ENCODE peak calls at places on chromosome 9, in seven cellular contexts. One of them, this sample, is unnamed. For H3K27me3, the result is how much of the 10 kb centered on the place peaks cover.

GRCh38 chr9:127754099-127754760 is 19.1 kb upstream of the TOR2A start:
- DNase-seq in aorta: no peak
- DNase-seq in WERI-Rb-1: peak
- DNase-seq in psoas muscle: no peak
- DNase-seq in RWPE2: no peak
- DNase-seq in tibial nerve: no peak
- DNase-seq in astrocyte: no peak
- DNase-seq in this sample: no peak

GRCh38 chr9:105116047-105116868 is 128.2 kb upstream of the SLC44A1 start:
- DNase-seq in WERI-Rb-1: no peak
- DNase-seq in RWPE2: no peak
- DNase-seq in tibial nerve: no peak
- DNase-seq in psoas muscle: peak
- DNase-seq in astrocyte: no peak
- DNase-seq in aorta: no peak
- DNase-seq in this sample: no peak

GRCh38 chr9:138013836-138014569 is 136.4 kb downstream of the CACNA1B start:
- DNase-seq in aorta: no peak
- DNase-seq in WERI-Rb-1: no peak
- DNase-seq in RWPE2: no peak
- DNase-seq in tibial nerve: no peak
- DNase-seq in astrocyte: no peak
- DNase-seq in psoas muscle: peak
- DNase-seq in this sample: no peak

GRCh38 chr9:26170224-26170623 is 492.0 kb upstream of the TUSC1 start:
- DNase-seq in RWPE2: no peak
- DNase-seq in tibial nerve: peak
- DNase-seq in WERI-Rb-1: no peak
- DNase-seq in astrocyte: peak
- DNase-seq in psoas muscle: no peak
- DNase-seq in aorta: no peak
- DNase-seq in this sample: no peak

GRCh38 chr9:116643691-116644090 is 43.4 kb upstream of the TRIM32 start:
- DNase-seq in WERI-Rb-1: no peak
- DNase-seq in aorta: no peak
- DNase-seq in psoas muscle: no peak
- DNase-seq in tibial nerve: no peak
- DNase-seq in astrocyte: peak
- DNase-seq in RWPE2: no peak
- DNase-seq in this sample: no peak

GRCh38 chr9:32709871-32710270 is 73.5 kb upstream of the TMEM215 start:
- DNase-seq in WERI-Rb-1: no peak
- DNase-seq in RWPE2: no peak
- DNase-seq in astrocyte: no peak
- DNase-seq in aorta: no peak
- DNase-seq in tibial nerve: no peak
- DNase-seq in psoas muscle: no peak
- DNase-seq in this sample: no peak

GRCh38 chr9:93473411-93473810 is 20.0 kb upstream of the FAM120AOS start:
- DNase-seq in astrocyte: no peak
- DNase-seq in tibial nerve: no peak
- DNase-seq in RWPE2: no peak
- DNase-seq in WERI-Rb-1: no peak
- DNase-seq in aorta: no peak
- DNase-seq in psoas muscle: no peak
- DNase-seq in this sample: no peak

GRCh38 chr9:89453452-89453851 is 44.5 kb downstream of the SEMA4D start:
- DNase-seq in aorta: no peak
- DNase-seq in psoas muscle: no peak
- DNase-seq in astrocyte: no peak
- DNase-seq in RWPE2: no peak
- DNase-seq in tibial nerve: no peak
- DNase-seq in WERI-Rb-1: no peak
- DNase-seq in this sample: no peak

GRCh38 chr9:133375116-133375723 is 640 bp downstream of the SURF4 start:
- DNase-seq in RWPE2: no peak
- DNase-seq in WERI-Rb-1: peak
- DNase-seq in psoas muscle: peak
- DNase-seq in tibial nerve: no peak
- DNase-seq in aorta: no peak
- DNase-seq in astrocyte: peak
- DNase-seq in this sample: no peak

GRCh38 chr9:135122316-135122715 is 34.8 kb downstream of the OLFM1 start:
- DNase-seq in aorta: no peak
- DNase-seq in psoas muscle: no peak
- DNase-seq in RWPE2: no peak
- DNase-seq in astrocyte: no peak
- DNase-seq in tibial nerve: no peak
- DNase-seq in WERI-Rb-1: no peak
- DNase-seq in this sample: no peak

GRCh38 chr9:33164138-33164809 is 2.9 kb downstream of the B4GALT1 start:
- DNase-seq in RWPE2: no peak
- DNase-seq in tibial nerve: peak
- DNase-seq in WERI-Rb-1: peak
- DNase-seq in astrocyte: no peak
- DNase-seq in psoas muscle: no peak
- DNase-seq in aorta: no peak
- DNase-seq in this sample: no peak

GRCh38 chr9:113578877-113579269 is 115.3 kb downstream of the RGS3 start:
- DNase-seq in WERI-Rb-1: no peak
- DNase-seq in RWPE2: peak
- DNase-seq in psoas muscle: peak
- DNase-seq in tibial nerve: no peak
- DNase-seq in aorta: peak
- DNase-seq in astrocyte: peak
- DNase-seq in this sample: peak

GRCh38 chr9:136225748-136226679 is 19.6 kb downstream of the QSOX2 start:
- DNase-seq in psoas muscle: no peak
- DNase-seq in RWPE2: no peak
- DNase-seq in aorta: no peak
- DNase-seq in WERI-Rb-1: peak
- DNase-seq in astrocyte: peak
- DNase-seq in tibial nerve: peak
- DNase-seq in this sample: no peak

GRCh38 chr9:34783951-34784487 is 74.1 kb upstream of the CCL21 start:
- DNase-seq in WERI-Rb-1: no peak
- DNase-seq in tibial nerve: no peak
- DNase-seq in astrocyte: no peak
- DNase-seq in RWPE2: no peak
- DNase-seq in psoas muscle: no peak
- DNase-seq in aorta: no peak
- DNase-seq in this sample: no peak

GRCh38 chr9:127858041-127858512 is 3.6 kb upstream of the ENG start:
- DNase-seq in RWPE2: no peak
- DNase-seq in tibial nerve: no peak
- DNase-seq in psoas muscle: peak
- DNase-seq in astrocyte: no peak
- DNase-seq in aorta: peak
- DNase-seq in WERI-Rb-1: peak
- DNase-seq in this sample: no peak

GRCh38 chr9:34049630-34050384 is 1.1 kb upstream of the UBAP2 start:
- DNase-seq in aorta: no peak
- DNase-seq in astrocyte: no peak
- DNase-seq in tibial nerve: no peak
- DNase-seq in WERI-Rb-1: no peak
- DNase-seq in RWPE2: no peak
- DNase-seq in psoas muscle: no peak
- DNase-seq in this sample: no peak

GRCh38 chr9:4740373-4740622 is 704 bp downstream of the AK3 start:
- DNase-seq in psoas muscle: no peak
- DNase-seq in WERI-Rb-1: no peak
- DNase-seq in aorta: no peak
- DNase-seq in astrocyte: no peak
- DNase-seq in tibial nerve: no peak
- DNase-seq in RWPE2: no peak
- DNase-seq in this sample: no peak

GRCh38 chr9:38137342-38137741 is 68.3 kb upstream of the SHB start:
- DNase-seq in psoas muscle: no peak
- DNase-seq in astrocyte: no peak
- DNase-seq in tibial nerve: no peak
- DNase-seq in RWPE2: no peak
- DNase-seq in WERI-Rb-1: no peak
- DNase-seq in aorta: no peak
- DNase-seq in this sample: no peak

GRCh38 chr9:18566125-18566524 is 92.2 kb downstream of the ADAMTSL1 start:
- DNase-seq in aorta: no peak
- DNase-seq in tibial nerve: no peak
- DNase-seq in WERI-Rb-1: no peak
- DNase-seq in astrocyte: peak
- DNase-seq in RWPE2: no peak
- DNase-seq in psoas muscle: no peak
- DNase-seq in this sample: peak

GRCh38 chr9:5278486-5278885 is 26.0 kb downstream of the RLN2 start:
- DNase-seq in psoas muscle: no peak
- DNase-seq in astrocyte: no peak
- DNase-seq in tibial nerve: no peak
- DNase-seq in RWPE2: no peak
- DNase-seq in aorta: no peak
- DNase-seq in WERI-Rb-1: no peak
- DNase-seq in this sample: no peak

GRCh38 chr9:68949271-68950000 is 64.5 kb downstream of the PRKACG start:
- DNase-seq in tibial nerve: no peak
- DNase-seq in RWPE2: no peak
- DNase-seq in aorta: peak
- DNase-seq in psoas muscle: peak
- DNase-seq in WERI-Rb-1: peak
- DNase-seq in astrocyte: no peak
- DNase-seq in this sample: no peak

GRCh38 chr9:132059351-132059750 is 20.3 kb downstream of the MED27 start:
- DNase-seq in aorta: no peak
- DNase-seq in WERI-Rb-1: peak
- DNase-seq in tibial nerve: no peak
- DNase-seq in astrocyte: no peak
- DNase-seq in psoas muscle: no peak
- DNase-seq in RWPE2: no peak
- DNase-seq in this sample: no peak

GRCh38 chr9:33349743-33350142 is 52.6 kb downstream of the AQP7 start:
- DNase-seq in WERI-Rb-1: no peak
- DNase-seq in astrocyte: no peak
- DNase-seq in RWPE2: no peak
- DNase-seq in aorta: no peak
- DNase-seq in tibial nerve: no peak
- DNase-seq in psoas muscle: no peak
- DNase-seq in this sample: no peak

GRCh38 chr9:33137781-33138264 is 29.3 kb downstream of the B4GALT1 start:
- DNase-seq in aorta: no peak
- DNase-seq in WERI-Rb-1: no peak
- DNase-seq in tibial nerve: no peak
- DNase-seq in psoas muscle: no peak
- DNase-seq in RWPE2: no peak
- DNase-seq in astrocyte: no peak
- DNase-seq in this sample: no peak

DNA sequence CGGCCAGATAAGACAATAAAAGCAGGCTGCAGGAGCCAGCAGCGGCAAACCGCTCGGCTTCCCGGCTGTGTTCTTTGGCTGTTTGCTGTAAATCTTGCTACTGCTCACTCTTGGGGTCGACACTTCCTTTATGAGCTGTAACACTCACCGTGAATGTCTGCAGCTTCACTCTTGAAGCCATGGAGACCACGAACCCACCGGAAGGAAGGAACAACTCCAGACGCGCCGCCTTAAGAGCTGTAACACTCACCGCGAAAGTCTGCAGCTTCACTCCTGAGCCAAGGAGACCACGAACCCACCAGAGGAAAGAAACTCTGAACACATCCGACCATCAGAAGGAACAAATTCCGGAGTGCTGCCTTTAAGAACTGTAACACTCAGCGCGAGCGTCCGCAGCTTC is 451.7 kb downstream of the AGTPBP1 start:
- DNase-seq in aorta: no peak
- DNase-seq in psoas muscle: no peak
- DNase-seq in WERI-Rb-1: no peak
- DNase-seq in tibial nerve: no peak
- DNase-seq in RWPE2: no peak
- DNase-seq in astrocyte: no peak
- DNase-seq in this sample: no peak
- H3K4me3 ChIP-seq in aorta: no peak
- H3K4me3 ChIP-seq in psoas muscle: no peak
- H3K4me3 ChIP-seq in WERI-Rb-1: no peak
- H3K4me3 ChIP-seq in tibial nerve: no peak
- H3K4me3 ChIP-seq in RWPE2: no peak
- H3K4me3 ChIP-seq in astrocyte: no peak
- H3K4me3 ChIP-seq in this sample: no peak

GRCh38 chr9:123344273-123345096 is 11.5 kb upstream of the CRB2 start:
- DNase-seq in psoas muscle: no peak
- DNase-seq in WERI-Rb-1: no peak
- DNase-seq in astrocyte: no peak
- DNase-seq in aorta: no peak
- DNase-seq in RWPE2: no peak
- DNase-seq in tibial nerve: no peak
- DNase-seq in this sample: no peak
- H3K27me3 ChIP-seq in psoas muscle: under half
- H3K27me3 ChIP-seq in WERI-Rb-1: under half
- H3K27me3 ChIP-seq in astrocyte: under half
- H3K27me3 ChIP-seq in aorta: under half
- H3K27me3 ChIP-seq in RWPE2: under half
- H3K27me3 ChIP-seq in tibial nerve: under half
- H3K27me3 ChIP-seq in this sample: under half

GRCh38 chr9:24479266-24479665 is 66.4 kb downstream of the IZUMO3 start:
- DNase-seq in tibial nerve: no peak
- DNase-seq in astrocyte: no peak
- DNase-seq in aorta: no peak
- DNase-seq in WERI-Rb-1: no peak
- DNase-seq in RWPE2: no peak
- DNase-seq in psoas muscle: no peak
- DNase-seq in this sample: no peak

DNA sequence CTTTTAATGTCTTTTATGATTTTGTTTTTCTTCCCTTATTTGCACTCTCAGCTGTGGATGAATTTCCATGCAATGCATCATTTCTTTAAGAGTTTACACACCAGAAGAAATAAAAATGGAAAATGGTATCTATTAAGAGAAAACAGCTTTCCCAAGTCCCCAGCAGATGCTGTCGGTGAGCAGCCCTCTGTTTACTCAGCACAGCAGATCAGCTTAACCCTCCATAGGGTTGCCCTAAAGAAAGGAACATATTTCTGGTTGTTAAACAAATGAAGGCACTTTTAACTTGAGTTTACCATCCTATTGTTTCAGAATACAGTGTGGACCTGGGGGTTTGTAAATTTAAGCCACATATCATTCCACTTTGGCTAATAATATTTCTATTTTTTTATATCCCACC is 66.0 kb downstream of the IZUMO3 start:
- DNase-seq in RWPE2: no peak
- DNase-seq in psoas muscle: no peak
- DNase-seq in aorta: no peak
- DNase-seq in WERI-Rb-1: no peak
- DNase-seq in astrocyte: no peak
- DNase-seq in tibial nerve: no peak
- DNase-seq in this sample: no peak
- H3K4me3 ChIP-seq in RWPE2: no peak
- H3K4me3 ChIP-seq in psoas muscle: no peak
- H3K4me3 ChIP-seq in aorta: no peak
- H3K4me3 ChIP-seq in WERI-Rb-1: no peak
- H3K4me3 ChIP-seq in astrocyte: no peak
- H3K4me3 ChIP-seq in tibial nerve: no peak
- H3K4me3 ChIP-seq in this sample: no peak

DNA sequence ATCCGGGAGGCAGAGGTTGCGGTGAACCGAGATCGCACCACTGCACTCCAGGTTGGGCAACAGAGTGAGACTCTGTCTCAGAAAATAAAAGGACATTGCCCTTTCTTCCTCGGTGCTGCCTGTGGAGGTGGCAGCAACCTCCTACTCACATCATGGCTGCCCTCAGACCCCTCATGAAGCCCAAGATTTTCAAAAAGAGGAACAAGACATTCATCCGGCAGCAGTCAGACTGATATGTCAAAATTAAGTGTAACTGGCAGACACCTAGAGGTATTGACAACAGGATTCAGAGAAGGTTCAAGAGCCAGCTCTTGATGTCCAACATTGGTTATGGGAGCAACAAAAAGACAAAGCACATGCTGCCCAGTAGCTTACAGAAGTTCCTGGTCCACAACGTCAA is 12.6 kb upstream of the PAX5 start:
- DNase-seq in tibial nerve: no peak
- DNase-seq in astrocyte: no peak
- DNase-seq in WERI-Rb-1: no peak
- DNase-seq in RWPE2: no peak
- DNase-seq in aorta: no peak
- DNase-seq in psoas muscle: no peak
- DNase-seq in this sample: no peak
- H3K27me3 ChIP-seq in tibial nerve: under half
- H3K27me3 ChIP-seq in astrocyte: half or more
- H3K27me3 ChIP-seq in WERI-Rb-1: under half
- H3K27me3 ChIP-seq in RWPE2: half or more
- H3K27me3 ChIP-seq in aorta: under half
- H3K27me3 ChIP-seq in psoas muscle: under half
- H3K27me3 ChIP-seq in this sample: under half